ENCODE peak calls at places on chromosomes 13 and 19, in eight cellular contexts. J is naive thymus-derived CD8-positive, alpha-beta T cell; O is gastroesophageal sphincter; K is activated CD8-positive, alpha-beta memory T cell treated with anti-CD3 and anti-CD28 coated beads, Interleukin-2, amount 10 ng/mL, durations not matched to agents 7 days and 5 days; G is psoas muscle; H is RWPE2; M is gastrocnemius medialis; N is heart right ventricle. S is an unnamed sample.

GRCh38 chr19:13231663-13232062 is 81.5 kb downstream of the IER2 start:
- ATAC-seq in J (no peak), O (no peak), K (no peak), G (no peak), H (no peak), M (no peak), N (no peak), S (no peak)

GRCh38 chr19:34649886-34650543 is 26.9 kb downstream of the SCGB2B2 start:
- ATAC-seq in J (no peak), O (no peak), K (no peak), G (no peak), H (no peak), M (no peak), N (no peak), S (no peak)

GRCh38 chr13:46104868-46105267 is at the start of gene CPB2:
- ATAC-seq in J (no peak), O (no peak), K (no peak), G (no peak), H (no peak), M (no peak), N (no peak), S (no peak)

GRCh38 chr13:41812851-41813250 is 148.1 kb downstream of the VWA8 start:
- ATAC-seq in J (no peak), O (no peak), K (no peak), G (no peak), H (no peak), M (no peak), N (no peak), S (no peak)

GRCh38 chr13:40452038-40452666 is 214.3 kb downstream of the FOXO1 start:
- ATAC-seq in J (no peak), O (no peak), K (no peak), G (no peak), H (no peak), M (no peak), N (no peak), S (no peak)

GRCh38 chr19:28920269-28921066 is 292.5 kb downstream of the UQCRFS1 start:
- ATAC-seq in J (no peak), O (no peak), K (no peak), G (no peak), H (no peak), M (no peak), N (no peak), S (no peak)

GRCh38 chr19:38564981-38565685 is 52.6 kb downstream of the MAP4K1 start:
- ATAC-seq in J (peak; percentile 63), O (no peak), K (peak; percentile 63), G (no peak), H (peak; percentile 47), M (no peak), N (no peak), S (no peak)

GRCh38 chr19:38395381-38396127 is 7.1 kb downstream of the SPRED3 start:
- ATAC-seq in J (peak; percentile 86), O (no peak), K (peak; percentile 82), G (no peak), H (no peak), M (no peak), N (no peak), S (no peak)

GRCh38 chr13:36526897-36527296 is 94.6 kb downstream of the CCNA1 start:
- ATAC-seq in J (no peak), O (no peak), K (no peak), G (no peak), H (peak; percentile 47), M (no peak), N (no peak), S (no peak)

GRCh38 chr13:79810018-79810417 is 329.1 kb downstream of the NDFIP2 start:
- ATAC-seq in J (no peak), O (no peak), K (no peak), G (no peak), H (no peak), M (no peak), N (no peak), S (no peak)

GRCh38 chr13:113763961-113764792 is 5.2 kb downstream of the TMEM255B start:
- ATAC-seq in J (no peak), O (no peak), K (no peak), G (no peak), H (no peak), M (no peak), N (no peak), S (no peak)

GRCh38 chr13:82993417-82993816 is 888.9 kb downstream of the SLITRK1 start:
- ATAC-seq in J (no peak), O (no peak), K (no peak), G (no peak), H (no peak), M (no peak), N (no peak), S (no peak)

GRCh38 chr19:23783634-23784033 is 24.9 kb upstream of the ZNF681 start:
- ATAC-seq in J (no peak), O (no peak), K (no peak), G (no peak), H (no peak), M (no peak), N (no peak), S (no peak)

GRCh38 chr13:40537146-40537895 is 129.1 kb downstream of the FOXO1 start:
- ATAC-seq in J (no peak), O (no peak), K (no peak), G (no peak), H (no peak), M (peak; percentile 1), N (no peak), S (no peak)